ENCODE peak calls at places on chromosomes 12 and 14, in eight cellular contexts. J is heart left ventricle, Q is small intestine, Z is suprapubic skin, L is left ventricle myocardium inferior, C is neuronal stem cell, P is mammary epithelial cell, N is endothelial cell of umbilical vein. G is an unnamed sample. For H3K9me3 and H3K4me1, the result is how much of the 10 kb centered on the place peaks cover.

GRCh38 chr12:30437044-30437443 is 258.6 kb downstream of the IPO8 start:
- DNase-seq in L (no peak), P (no peak), Z (no peak), J (no peak), C (no peak), N (no peak), Q (no peak), G (no peak)

GRCh38 chr12:53948650-53949593 is 5.8 kb upstream of the HOXC12 start:
- DNase-seq in P (no peak), Z (no peak), C (no peak), Q (no peak), N (no peak), J (no peak), L (no peak), G (no peak)

GRCh38 chr12:774051-774614 is 21.8 kb downstream of the WNK1 start:
- DNase-seq in N (no peak), Z (no peak), Q (no peak), P (no peak), C (no peak), J (no peak), L (no peak), G (no peak)

GRCh38 chr14:94088516-94088915 is 7.4 kb downstream of the IFI27L1 start:
- DNase-seq in P (no peak), C (no peak), J (no peak), Q (no peak), L (no peak), N (no peak), Z (no peak), G (no peak)

GRCh38 chr12:130147875-130148596 is 14.2 kb upstream of the FZD10 start:
- DNase-seq in Q (no peak), N (no peak), Z (no peak), P (no peak), J (no peak), L (no peak), C (no peak), G (no peak)

GRCh38 chr14:101458536-101459391 is 102.5 kb upstream of the DIO3 start:
- DNase-seq in J (no peak), Q (no peak), P (no peak), C (peak), N (no peak), L (no peak), Z (peak), G (no peak)

GRCh38 chr12:115404761-115405470 is 720.9 kb upstream of the TBX3 start:
- DNase-seq in Z (no peak), P (peak), J (no peak), Q (no peak), L (no peak), N (peak), C (no peak), G (no peak)

GRCh38 chr14:21072781-21073339 is 2.8 kb downstream of the ARHGEF40 start:
- DNase-seq in Z (no peak), P (no peak), C (no peak), Q (peak), J (no peak), L (no peak), N (no peak), G (no peak)

GRCh38 chr14:89613260-89614008 is 196.4 kb upstream of the FOXN3 start:
- DNase-seq in J (no peak), C (no peak), L (no peak), P (no peak), Q (no peak), N (no peak), Z (no peak), G (no peak)

GRCh38 chr12:114342651-114343050 is 63.3 kb downstream of the TBX5 start:
- DNase-seq in Z (no peak), L (no peak), N (no peak), Q (no peak), P (no peak), J (no peak), C (no peak), G (no peak)

DNA sequence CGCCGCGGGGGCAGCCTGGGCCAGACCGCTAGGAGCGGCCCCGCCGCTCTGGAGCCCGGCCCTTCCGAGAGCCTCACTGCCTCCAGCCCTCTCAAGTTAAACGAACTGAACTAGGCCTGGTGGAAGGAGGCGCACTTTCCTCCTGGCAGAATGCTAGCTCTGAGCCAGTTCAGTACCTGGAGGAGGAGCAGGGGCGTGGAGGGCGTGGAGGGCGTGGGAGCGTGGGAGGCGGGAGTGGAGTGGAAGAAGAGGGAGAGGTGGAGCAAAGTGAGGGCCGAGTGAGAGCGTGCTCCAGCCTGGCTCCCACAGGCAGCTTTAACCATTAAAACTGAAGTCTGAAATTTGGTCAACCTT is 5.3 kb downstream of the LTB4R start:
- DNase-seq in N (no peak), J (no peak), Q (no peak), P (no peak), L (no peak), C (no peak), Z (no peak), G (no peak)
- H3K4me3 ChIP-seq in N (no peak), J (peak), Q (no peak), P (no peak), L (peak), C (peak), Z (peak), G (no peak)

DNA sequence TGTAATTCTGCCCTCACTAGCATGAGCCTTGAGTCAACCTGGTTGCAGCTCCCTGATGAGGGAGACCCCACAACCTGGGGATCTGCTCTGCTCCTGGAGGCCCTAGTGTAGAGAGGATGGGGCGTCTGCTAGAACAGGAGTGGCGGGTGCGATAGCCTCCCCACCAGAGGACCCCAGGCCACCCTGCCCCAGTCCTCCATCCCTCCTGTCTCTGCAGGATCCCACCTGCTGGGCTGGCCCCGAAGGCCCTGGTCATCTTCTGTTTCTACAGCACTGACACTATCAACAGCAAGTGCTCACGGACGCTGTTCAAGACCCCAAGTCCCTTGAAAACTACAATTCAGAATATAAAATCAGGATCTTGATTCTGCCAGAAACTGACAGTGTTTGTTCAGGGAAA is 15.2 kb downstream of the ANHX start:
- DNase-seq in C (no peak), L (no peak), P (no peak), Q (no peak), N (no peak), J (no peak), Z (peak), G (no peak)
- H3K9me3 ChIP-seq in C (under half), L (half or more), P (half or more), Q (under half), N (under half), J (under half), Z (under half), G (under half)

DNA sequence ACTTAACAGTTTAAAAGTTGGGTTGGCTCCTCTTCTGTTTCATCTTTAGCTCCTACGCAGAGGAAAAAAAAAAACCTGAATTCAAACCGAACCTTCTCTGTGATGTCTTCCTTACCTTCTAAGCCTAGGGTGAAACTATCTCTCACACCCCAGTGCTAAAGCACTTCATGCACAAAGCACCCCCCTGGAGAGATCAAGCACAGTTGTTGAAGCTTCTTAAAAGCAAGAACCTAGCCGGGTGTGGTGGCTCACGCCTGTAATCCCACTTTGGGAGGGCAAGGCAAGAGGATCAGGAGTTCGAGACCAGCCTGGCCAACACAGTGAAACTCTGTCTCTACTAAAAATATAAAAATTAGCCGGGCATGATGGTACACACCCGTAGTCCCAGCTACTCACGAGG is 37.5 kb downstream of the CORO1C start:
- DNase-seq in N (no peak), L (no peak), J (no peak), Z (no peak), C (no peak), Q (no peak), P (no peak), G (no peak)
- H3K4me1 ChIP-seq in N (under half), L (half or more), J (under half), Z (half or more), C (under half), Q (under half), P (half or more), G (half or more)

DNA sequence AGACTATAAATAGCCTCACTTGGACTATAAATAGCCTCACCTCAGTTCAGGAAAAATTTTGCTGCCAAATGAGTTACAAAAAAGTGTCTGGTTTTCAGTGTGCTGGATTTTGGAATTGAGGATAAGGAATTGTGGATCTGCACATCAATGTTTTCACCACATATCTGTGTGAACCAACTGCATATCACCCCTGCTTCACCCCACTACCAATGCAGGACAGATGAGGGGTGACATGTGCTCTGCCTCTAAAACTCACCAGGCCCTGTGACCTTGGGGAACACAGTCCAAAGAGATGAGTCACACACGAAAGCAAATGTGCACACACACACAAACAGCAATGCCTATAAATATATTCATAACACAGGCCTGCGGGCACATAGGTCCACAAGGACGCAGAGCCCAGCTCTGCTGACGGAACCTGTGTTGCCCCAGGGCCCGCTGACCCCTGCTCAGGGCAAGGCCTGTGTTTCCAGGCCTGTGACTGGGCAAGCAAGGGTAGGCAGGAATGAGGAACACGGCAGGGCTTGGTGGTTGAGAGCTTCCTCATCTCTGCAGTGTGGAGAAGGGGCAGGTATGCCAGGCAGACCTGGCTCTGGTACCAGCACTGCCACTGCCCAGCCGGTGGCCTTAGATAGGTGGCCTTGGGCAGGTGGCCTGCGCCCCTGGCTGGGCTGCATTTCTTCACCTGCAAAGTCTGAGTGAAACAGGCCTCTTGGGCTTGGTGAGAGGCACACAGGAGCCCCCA is 82.4 kb downstream of the ARL6IP4 start:
- DNase-seq in P (peak), L (no peak), Q (peak), C (no peak), N (peak), J (peak), Z (no peak), G (no peak)
- H3K4me3 ChIP-seq in P (no peak), L (no peak), Q (no peak), C (no peak), N (no peak), J (no peak), Z (no peak), G (no peak)

DNA sequence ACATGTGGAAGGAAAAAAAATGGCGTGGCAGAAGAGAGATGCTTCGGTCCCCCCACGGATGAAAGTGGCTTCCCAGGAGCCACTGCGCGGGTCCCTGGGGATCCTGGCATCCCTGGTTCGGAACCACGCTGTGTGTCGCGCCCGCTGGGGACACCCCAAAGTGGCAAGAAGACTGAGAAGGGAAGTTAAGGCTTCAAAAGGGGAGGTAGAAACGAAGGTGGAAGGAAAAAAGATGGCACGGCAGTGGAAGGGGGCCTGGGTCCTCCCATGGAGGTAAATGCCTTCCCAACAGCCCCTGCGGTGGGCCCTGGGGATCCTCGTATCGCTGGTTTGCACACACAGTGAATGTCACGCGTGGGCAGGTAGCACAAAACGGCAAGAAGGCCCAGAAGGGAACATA is 281.7 kb downstream of the ALG10 start:
- DNase-seq in C (no peak), Z (no peak), Q (no peak), J (peak), L (no peak), N (no peak), P (no peak), G (no peak)
- H3K9me3 ChIP-seq in C (under half), Z (under half), Q (under half), J (under half), L (under half), N (under half), P (half or more), G (under half)

GRCh38 chr12:124515981-124516380 is 51.4 kb downstream of the NCOR2 start:
- DNase-seq in C (no peak), Z (no peak), P (no peak), J (peak), N (no peak), L (no peak), Q (no peak), G (no peak)
- H3K4me1 ChIP-seq in C (under half), Z (half or more), P (half or more), J (half or more), N (half or more), L (half or more), Q (under half), G (under half)

DNA sequence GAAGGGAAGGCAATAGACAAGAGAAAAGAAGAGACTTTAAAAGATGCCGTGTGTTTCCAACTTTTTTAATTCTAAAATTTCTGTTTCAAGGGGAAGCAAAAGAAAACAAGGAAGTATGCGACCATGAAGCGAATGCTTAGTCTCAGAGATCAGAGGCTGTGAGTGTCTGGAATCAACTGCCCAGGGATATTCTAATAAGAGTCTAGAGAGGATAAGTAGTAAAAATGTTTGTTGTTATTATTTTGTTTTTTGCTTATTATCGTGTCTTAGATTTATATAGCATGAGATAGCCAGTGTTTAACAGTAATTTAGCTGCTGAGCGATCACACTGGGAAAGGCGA is 421 bp downstream of the FCF1 start:
- DNase-seq in Z (no peak), C (no peak), Q (no peak), L (no peak), N (no peak), J (no peak), P (no peak), G (no peak)
- H3K4me3 ChIP-seq in Z (peak), C (peak), Q (peak), L (peak), N (peak), J (peak), P (peak), G (peak)

DNA sequence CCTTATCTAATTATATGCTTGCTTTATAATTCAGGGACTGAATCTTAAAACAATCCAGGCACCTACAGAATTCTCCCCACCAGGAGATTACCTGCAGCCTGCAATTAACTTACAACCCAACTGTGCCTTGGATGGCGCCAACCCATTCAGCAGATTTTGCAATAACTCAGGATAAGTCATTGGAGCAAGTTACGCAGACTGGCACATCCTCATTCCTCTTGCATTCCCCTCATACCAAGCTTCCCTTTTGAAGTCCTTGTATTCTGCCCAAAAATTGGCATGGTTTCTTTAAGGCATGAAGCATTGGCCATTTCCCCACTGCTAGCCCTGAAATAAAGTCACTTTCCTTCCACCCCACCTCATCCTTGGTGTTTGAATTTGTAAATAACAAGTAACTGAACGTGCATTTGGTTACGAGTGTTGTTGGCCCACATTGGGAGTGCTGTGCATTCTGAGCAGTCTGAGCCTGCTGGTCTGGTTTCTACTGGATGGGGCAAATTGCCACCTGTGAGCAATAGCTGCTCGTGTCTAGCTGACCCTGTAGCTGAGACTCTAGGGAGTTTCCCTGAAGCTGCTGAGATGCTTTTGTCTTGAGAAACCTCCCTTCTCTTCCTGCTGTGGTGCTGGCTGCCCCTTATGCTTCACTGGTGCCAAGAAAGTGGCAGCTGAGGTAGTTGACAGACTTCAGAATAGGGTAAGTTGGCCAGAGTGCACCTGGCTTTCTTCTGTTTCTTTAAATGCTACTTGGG is 99.2 kb upstream of the SCAF11 start:
- DNase-seq in P (peak), J (no peak), C (no peak), N (no peak), L (no peak), Q (no peak), Z (no peak), G (no peak)
- H3K9me3 ChIP-seq in P (under half), J (under half), C (under half), N (under half), L (under half), Q (under half), Z (under half), G (under half)

GRCh38 chr14:76954791-76955190 is 73.7 kb downstream of the IRF2BPL start:
- DNase-seq in J (no peak), P (no peak), Z (no peak), Q (no peak), L (no peak), C (no peak), N (peak), G (no peak)
- H3K4me1 ChIP-seq in J (half or more), P (half or more), Z (half or more), Q (under half), L (half or more), C (under half), N (half or more), G (under half)

DNA sequence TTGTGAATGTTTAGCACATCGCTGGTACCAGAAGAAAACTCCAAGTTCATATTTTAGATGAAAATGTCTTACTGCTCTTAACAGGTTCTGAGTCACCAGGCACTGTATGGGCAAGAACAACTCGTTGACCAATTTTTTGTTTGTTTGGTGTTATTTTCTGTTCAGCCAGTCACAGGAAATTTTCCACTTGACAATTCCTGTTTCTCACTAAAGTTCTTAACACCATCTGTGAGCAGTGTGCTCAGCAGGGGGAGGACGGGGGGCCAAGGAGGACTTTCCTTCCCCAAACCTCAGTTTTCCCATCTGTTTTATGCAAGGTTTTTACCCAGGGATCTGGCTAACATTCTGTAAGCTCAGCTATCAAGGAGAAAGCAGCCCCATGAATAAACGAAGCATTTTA is 3.0 kb downstream of the NUAK1 start:
- DNase-seq in N (peak), J (no peak), C (no peak), P (peak), Q (no peak), Z (no peak), L (no peak), G (no peak)
- H3K4me3 ChIP-seq in N (no peak), J (peak), C (no peak), P (peak), Q (no peak), Z (peak), L (peak), G (no peak)

G was measured in HAP-1.